ENCODE peak calls at places on chromosomes 7 and 10, in six cellular contexts. A, H, C, G, Z and O are unnamed samples.

GRCh38 chr7:12481722-12482121 is 78.1 kb upstream of the VWDE start:
- DNase-seq in A (no peak), H (no peak), C (no peak), G (no peak), Z (no peak), O (no peak)

GRCh38 chr7:33185786-33186185 is 56.4 kb downstream of the BBS9 start:
- DNase-seq in A (no peak), H (no peak), C (no peak), G (no peak), Z (no peak), O (no peak)

GRCh38 chr7:106415433-106415832 is 130.7 kb upstream of the NAMPT start:
- DNase-seq in A (no peak), H (no peak), C (no peak), G (no peak), Z (no peak), O (no peak)

GRCh38 chr10:132876131-132876860 is 66.1 kb downstream of the CFAP46 start:
- DNase-seq in A (peak), H (no peak), C (peak), G (peak), Z (no peak), O (no peak)

GRCh38 chr7:48183370-48183743 is 12.1 kb downstream of the ABCA13 start:
- DNase-seq in A (no peak), H (no peak), C (no peak), G (no peak), Z (no peak), O (no peak)

GRCh38 chr10:126895214-126895781 is 9.9 kb upstream of the DOCK1 start:
- DNase-seq in A (peak), H (no peak), C (no peak), G (no peak), Z (no peak), O (no peak)

GRCh38 chr7:94375167-94375566 is 19.5 kb upstream of the COL1A2 start:
- DNase-seq in A (no peak), H (peak), C (peak), G (peak), Z (no peak), O (no peak)

GRCh38 chr10:42952931-42953683 is 123.8 kb upstream of the RET start:
- DNase-seq in A (peak), H (no peak), C (peak), G (peak), Z (peak), O (no peak)

GRCh38 chr7:17983238-17984088 is 43.2 kb upstream of the SNX13 start:
- DNase-seq in A (no peak), H (no peak), C (no peak), G (no peak), Z (no peak), O (no peak)

GRCh38 chr7:80869385-80869784 is 49.5 kb downstream of the SEMA3C start:
- DNase-seq in A (no peak), H (no peak), C (no peak), G (no peak), Z (no peak), O (no peak)

GRCh38 chr10:61662794-61663259 is at the start of gene CABCOCO1:
- DNase-seq in A (peak), H (no peak), C (peak), G (peak), Z (peak), O (peak)

GRCh38 chr10:535953-536352 is 153.5 kb downstream of the DIP2C start:
- DNase-seq in A (no peak), H (no peak), C (no peak), G (no peak), Z (no peak), O (no peak)

GRCh38 chr10:3935933-3936359 is 150.9 kb upstream of the KLF6 start:
- DNase-seq in A (peak), H (no peak), C (peak), G (no peak), Z (no peak), O (no peak)

GRCh38 chr10:754914-755313 is 65.4 kb upstream of the DIP2C start:
- DNase-seq in A (no peak), H (no peak), C (no peak), G (no peak), Z (no peak), O (no peak)

GRCh38 chr10:15200626-15201025 is 32.1 kb upstream of the NMT2 start:
- DNase-seq in A (no peak), H (no peak), C (no peak), G (no peak), Z (no peak), O (no peak)

GRCh38 chr7:99848420-99849216 is 20.8 kb downstream of the CYP3A43 start:
- DNase-seq in A (no peak), H (no peak), C (no peak), G (no peak), Z (no peak), O (no peak)

GRCh38 chr7:90681336-90682019 is 85.4 kb downstream of the CDK14 start:
- DNase-seq in A (no peak), H (no peak), C (no peak), G (no peak), Z (no peak), O (no peak)

GRCh38 chr7:101121996-101122932 is 4.6 kb upstream of the SERPINE1 start:
- DNase-seq in A (peak), H (peak), C (peak), G (peak), Z (no peak), O (peak)

GRCh38 chr7:27140108-27140842 is 3.2 kb downstream of the HOXA5 start:
- DNase-seq in A (no peak), H (no peak), C (peak), G (peak), Z (peak), O (no peak)

GRCh38 chr7:94396044-94396443 is 1.3 kb downstream of the COL1A2 start:
- DNase-seq in A (no peak), H (no peak), C (no peak), G (no peak), Z (no peak), O (peak)

GRCh38 chr10:112461029-112461887 is 14.2 kb downstream of the VTI1A start:
- DNase-seq in A (no peak), H (no peak), C (no peak), G (no peak), Z (no peak), O (no peak)

GRCh38 chr7:155618708-155619633 is 25.5 kb upstream of the RBM33 start:
- DNase-seq in A (peak), H (no peak), C (no peak), G (no peak), Z (no peak), O (no peak)
- TF ChIP-seq POLR2A in A (no peak), H (no peak), C (no peak), G (no peak), Z (no peak), O (no peak)

DNA sequence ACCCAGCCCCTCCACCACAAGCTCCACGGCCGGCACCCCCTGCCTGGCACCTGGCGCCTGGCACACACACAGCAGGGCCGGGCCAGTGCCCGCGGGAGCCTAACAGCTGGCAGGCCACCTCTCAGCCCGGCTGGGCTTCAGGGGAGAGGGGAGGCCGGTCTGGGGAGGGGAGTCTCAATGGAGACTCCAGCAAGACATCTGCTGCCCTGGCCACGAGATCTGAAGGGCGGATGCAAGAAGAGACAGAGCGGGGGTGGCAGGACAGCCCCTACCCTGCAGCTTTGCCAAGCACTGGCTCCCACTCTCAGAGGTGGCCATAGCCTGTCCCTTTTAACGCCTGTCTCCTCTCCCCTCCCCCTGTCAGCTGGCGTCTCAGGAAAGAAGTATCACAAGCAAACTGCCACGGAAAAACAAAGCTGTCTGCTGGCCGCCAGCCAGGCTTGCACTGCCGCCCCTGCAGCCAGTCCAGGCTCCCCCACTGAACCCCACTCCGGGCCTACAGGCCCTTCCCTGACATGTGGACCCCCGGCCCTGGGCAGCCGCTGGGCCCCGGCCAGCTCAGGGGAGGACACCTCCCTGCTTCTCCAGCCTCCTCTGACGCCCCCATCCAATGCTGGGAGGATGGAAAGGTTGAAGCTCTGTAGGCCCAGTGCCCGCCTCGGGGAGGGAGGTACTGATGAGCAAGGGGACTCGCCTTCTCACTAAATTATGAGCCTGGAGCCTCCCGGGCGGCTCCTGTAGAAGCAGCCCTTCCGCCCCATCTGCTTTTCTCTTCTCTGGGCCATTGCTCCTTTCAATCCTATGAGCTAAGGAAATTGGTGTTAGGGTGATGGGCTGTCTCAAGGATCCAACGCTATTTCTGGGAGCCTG is 178.4 kb downstream of the ARHGAP12 start:
- DNase-seq in A (no peak), H (no peak), C (peak), G (no peak), Z (no peak), O (no peak)
- TF ChIP-seq POLR2A in A (no peak), H (no peak), C (no peak), G (no peak), Z (no peak), O (no peak)

GRCh38 chr7:129772646-129773280 is 161.2 kb downstream of the NRF1 start:
- DNase-seq in A (no peak), H (no peak), C (no peak), G (no peak), Z (no peak), O (no peak)
- TF ChIP-seq POLR2A in A (no peak), H (no peak), C (no peak), G (no peak), Z (no peak), O (no peak)

GRCh38 chr7:149873074-149873967 is 448 bp upstream of the ATP6V0E2 start:
- DNase-seq in A (peak), H (peak), C (peak), G (peak), Z (peak), O (peak)
- TF ChIP-seq POLR2A in A (no peak), H (peak), C (no peak), G (peak), Z (peak), O (peak)

GRCh38 chr10:104231784-104232612 is at the start of gene CFAP43:
- DNase-seq in A (peak), H (peak), C (peak), G (peak), Z (peak), O (peak)
- TF ChIP-seq POLR2A in A (no peak), H (no peak), C (no peak), G (no peak), Z (peak), O (no peak)

GRCh38 chr7:102436123-102436522 is 2.7 kb downstream of the ORAI2 start:
- DNase-seq in A (no peak), H (no peak), C (no peak), G (no peak), Z (no peak), O (no peak)

GRCh38 chr7:102431617-102432298 is 1.6 kb upstream of the ORAI2 start:
- DNase-seq in A (no peak), H (no peak), C (no peak), G (peak), Z (no peak), O (no peak)

GRCh38 chr7:102432476-102433318 is 678 bp upstream of the ORAI2 start:
- DNase-seq in A (no peak), H (no peak), C (no peak), G (no peak), Z (no peak), O (no peak)

GRCh38 chr7:102434039-102434481 is 685 bp downstream of the ORAI2 start:
- DNase-seq in A (no peak), H (no peak), C (no peak), G (no peak), Z (no peak), O (no peak)

DNA sequence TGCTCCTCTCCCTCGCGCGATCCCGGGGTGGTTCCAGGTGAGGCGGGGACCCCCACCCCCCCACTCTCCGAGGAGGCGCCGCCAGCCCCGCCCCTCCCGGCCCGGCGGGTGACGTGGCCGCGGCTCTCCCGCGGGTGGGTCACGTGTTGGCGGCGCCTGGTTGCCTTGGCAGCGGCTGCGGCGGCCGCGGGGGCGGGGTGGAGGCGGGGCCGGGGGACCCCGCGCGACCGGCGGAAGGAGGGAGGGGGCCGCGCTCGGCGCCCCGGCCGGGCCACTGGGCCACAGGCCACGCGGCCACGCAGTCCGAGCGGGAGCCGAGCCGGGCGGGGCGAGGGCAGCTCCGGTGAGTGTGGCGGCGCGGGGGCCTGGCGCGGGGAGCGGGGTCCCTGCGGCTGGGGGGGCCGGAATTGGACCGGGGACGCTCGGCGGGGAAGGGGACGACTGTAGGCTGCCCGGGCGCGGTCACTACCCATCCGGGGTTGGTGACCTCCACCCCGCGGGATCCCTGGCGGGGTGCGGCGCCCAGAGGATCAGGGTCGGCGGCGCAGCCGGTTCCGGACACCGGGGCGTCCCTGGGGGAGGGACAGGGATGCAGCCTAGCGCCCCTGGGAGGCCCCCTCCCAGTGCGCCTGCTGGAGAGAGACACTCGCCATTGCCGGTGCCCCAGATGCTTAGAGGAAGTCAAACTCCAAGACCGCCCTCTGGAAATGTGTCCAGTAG is at the start of gene ORAI2:
- DNase-seq in A (peak), H (peak), C (peak), G (peak), Z (peak), O (peak)
- TF ChIP-seq POLR2A in A (no peak), H (no peak), C (no peak), G (no peak), Z (no peak), O (no peak)

GRCh38 chr10:86971146-86971991 is 3.1 kb downstream of the ADIRF start:
- DNase-seq in A (peak), H (peak), C (peak), G (peak), Z (peak), O (peak)
- TF ChIP-seq POLR2A in A (peak), H (peak), C (peak), G (peak), Z (peak), O (peak)